ENCODE peak calls at places on chromosomes 11 and 22, in seven cellular contexts. W is epithelial cell of esophagus, U is colonic mucosa, L is AG04450, C is tibial artery, R is AG04449, P is choroid plexus epithelial cell. A is an unnamed sample.

GRCh38 chr11:70075836-70076235 is 2.3 kb upstream of the ANO1 start:
- DNase-seq in W (no peak), U (no peak), L (no peak), C (no peak), R (no peak), P (no peak), A (no peak)

GRCh38 chr11:44592125-44592643 is 26.7 kb downstream of the CD82 start:
- DNase-seq in W (no peak), U (no peak), L (no peak), C (peak; percentile 94), R (no peak), P (peak; percentile 59), A (peak; percentile 88)

GRCh38 chr11:108788565-108789199 is 123.8 kb downstream of the DDX10 start:
- DNase-seq in W (peak; percentile 50), U (no peak), L (no peak), C (no peak), R (no peak), P (peak; percentile 77), A (peak; percentile 70)

GRCh38 chr11:17989306-17989705 is 23.5 kb downstream of the SERGEF start:
- DNase-seq in W (no peak), U (no peak), L (no peak), C (no peak), R (no peak), P (no peak), A (no peak)

GRCh38 chr11:3167143-3168119 is 2.3 kb upstream of the OSBPL5 start:
- DNase-seq in W (no peak), U (no peak), L (no peak), C (peak; percentile 63), R (no peak), P (no peak), A (no peak)

GRCh38 chr22:28441720-28442263 is 237.8 kb downstream of the TTC28 start:
- DNase-seq in W (no peak), U (no peak), L (no peak), C (no peak), R (no peak), P (peak; percentile 57), A (peak; percentile 22)

GRCh38 chr22:45468872-45469572 is 33.7 kb upstream of the FBLN1 start:
- DNase-seq in W (peak; percentile 81), U (no peak), L (no peak), C (peak; percentile 76), R (no peak), P (peak; percentile 43), A (peak; percentile 64)

GRCh38 chr11:81647374-81647773 is 1086.3 kb downstream of the FAM181B start:
- DNase-seq in W (no peak), U (no peak), L (no peak), C (no peak), R (no peak), P (peak; percentile 2), A (no peak)

GRCh38 chr11:61756452-61757212 is 4.2 kb downstream of the MYRF start:
- DNase-seq in W (no peak), U (peak; percentile 83), L (no peak), C (no peak), R (no peak), P (peak; percentile 64), A (peak; percentile 54)
- TF ChIP-seq CTCF in W (no peak), U (no peak), L (no peak), C (no peak), R (no peak), P (no peak), A (no peak)

GRCh38 chr11:111604392-111605009 is 2.3 kb downstream of the SIK2 start:
- DNase-seq in W (peak; percentile 51), U (no peak), L (no peak), C (no peak), R (no peak), P (peak; percentile 68), A (peak; percentile 63)

GRCh38 chr11:111607751-111608150 is 5.5 kb downstream of the SIK2 start:
- DNase-seq in W (no peak), U (no peak), L (no peak), C (no peak), R (no peak), P (no peak), A (no peak)

GRCh38 chr11:111606986-111607385 is 4.7 kb downstream of the SIK2 start:
- DNase-seq in W (no peak), U (no peak), L (no peak), C (no peak), R (no peak), P (peak; percentile 68), A (peak; percentile 47)

GRCh38 chr11:111603633-111604130 is 1.4 kb downstream of the SIK2 start:
- DNase-seq in W (peak; percentile 5), U (no peak), L (no peak), C (no peak), R (no peak), P (peak; percentile 42), A (peak; percentile 15)

DNA sequence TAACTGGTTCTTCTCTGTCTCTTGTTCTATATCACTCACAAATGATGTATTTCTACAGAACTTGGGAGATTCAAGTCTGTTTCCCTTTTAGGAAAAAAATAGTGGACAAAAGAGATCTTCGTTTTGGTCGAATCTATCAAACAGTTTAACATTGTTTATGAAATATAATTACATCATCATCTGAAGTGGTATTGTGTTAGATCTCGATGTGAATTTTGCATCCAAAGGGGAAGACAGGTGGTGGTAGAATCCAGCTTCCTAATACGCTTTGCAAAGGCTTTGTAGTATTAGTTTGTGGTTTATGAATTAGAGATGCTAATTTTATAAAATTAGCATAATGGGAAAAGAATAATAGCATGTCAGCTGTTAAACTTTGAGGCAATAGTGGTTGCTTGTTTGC is 3.4 kb downstream of the SIK2 start:
- DNase-seq in W (no peak), U (no peak), L (no peak), C (no peak), R (no peak), P (no peak), A (no peak)
- H3K4me3 ChIP-seq in W (no peak overlapping the region), U (no peak overlapping the region), L (no peak overlapping the region), C (no peak overlapping the region), R (no peak overlapping the region), P (no peak overlapping the region), A (no peak overlapping the region)

GRCh38 chr22:30305906-30306628 is 16.8 kb upstream of the CASTOR1 start:
- DNase-seq in W (peak; percentile 54), U (peak; percentile 51), L (no peak), C (no peak), R (no peak), P (no peak), A (no peak)
- TF ChIP-seq CTCF in W (no peak), U (no peak), L (no peak), C (no peak), R (no peak), P (no peak), A (no peak)

DNA sequence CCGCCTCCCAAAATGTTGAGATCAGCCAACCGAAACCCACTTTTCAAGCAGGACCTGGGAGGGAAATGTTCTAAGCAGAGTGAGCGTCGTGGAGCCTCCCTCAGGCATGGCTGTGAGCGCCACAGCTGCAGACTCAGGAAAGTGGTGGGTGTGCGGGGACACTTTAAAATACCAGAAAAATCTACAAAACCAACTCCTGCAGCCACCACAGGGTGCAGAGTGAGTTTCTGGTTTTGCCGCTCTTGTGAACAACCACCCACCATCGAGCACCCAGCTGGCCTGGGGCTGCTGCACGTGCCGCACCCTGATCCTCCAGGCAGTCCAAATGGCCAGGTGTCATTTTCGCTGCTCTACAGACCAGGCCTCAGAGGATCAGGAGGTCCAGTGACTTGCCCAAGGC is 46.9 kb downstream of the CELSR1 start:
- DNase-seq in W (no peak), U (no peak), L (no peak), C (no peak), R (no peak), P (no peak), A (no peak)
- H3K4me3 ChIP-seq in W (no peak overlapping the region), U (no peak overlapping the region), L (no peak overlapping the region), C (no peak overlapping the region), R (no peak overlapping the region), P (no peak overlapping the region), A (no peak overlapping the region)

GRCh38 chr11:113162590-113162961 is 151.8 kb upstream of the TTC12 start:
- DNase-seq in W (no peak), U (no peak), L (no peak), C (no peak), R (no peak), P (peak; percentile 55), A (peak; percentile 37)
- TF ChIP-seq CTCF in W (no peak), U (no peak), L (no peak), C (no peak), R (no peak), P (peak; percentile 46), A (peak; percentile 10)

A was measured in cardiac fibroblast.